ENCODE peak calls at places on chromosomes 2 and 18, in eight cellular contexts. N is upper lobe of left lung, R is body of pancreas, S is stomach, P is HCT116, M is IMR-90, D is uterus, L is gastrocnemius medialis. E is an unnamed sample.
A peak's percentile ranks its signal among the peaks of the same experiment; 100 is the strongest.

GRCh38 chr2:236861196-236861875 is 224.4 kb upstream of the COPS8 start:
- DNase-seq in N (no peak), R (no peak), S (peak; percentile 13), P (no peak), M (no peak), D (no peak), L (no peak), E (peak; percentile 37)

GRCh38 chr2:98543214-98543613 is 65.1 kb downstream of the COA5 start:
- DNase-seq in N (no peak), R (no peak), S (no peak), P (no peak), M (no peak), D (no peak), L (no peak), E (no peak)

GRCh38 chr2:216014006-216014405 is 655 bp upstream of the MREG start:
- DNase-seq in N (no peak), R (no peak), S (no peak), P (no peak), M (no peak), D (no peak), L (no peak), E (no peak)

GRCh38 chr18:48589797-48590519 is 51.1 kb downstream of the CTIF start:
- DNase-seq in N (no peak), R (peak; percentile 60), S (peak; percentile 56), P (no peak), M (no peak), D (no peak), L (no peak), E (no peak)

GRCh38 chr2:20664431-20665260 is 2.3 kb upstream of the GDF7 start:
- DNase-seq in N (no peak), R (no peak), S (no peak), P (no peak), M (no peak), D (no peak), L (no peak), E (no peak)

GRCh38 chr2:222677981-222678380 is 6.5 kb downstream of the MOGAT1 start:
- DNase-seq in N (no peak), R (no peak), S (no peak), P (no peak), M (no peak), D (no peak), L (no peak), E (no peak)

GRCh38 chr2:189083088-189083487 is 96.5 kb downstream of the COL5A2 start:
- DNase-seq in N (no peak), R (no peak), S (no peak), P (no peak), M (no peak), D (no peak), L (no peak), E (no peak)

GRCh38 chr2:136375017-136375901 is 257.3 kb upstream of the CXCR4 start:
- DNase-seq in N (no peak), R (no peak), S (no peak), P (no peak), M (no peak), D (no peak), L (no peak), E (no peak)

GRCh38 chr2:162037028-162037795 is 36.8 kb downstream of the DPP4 start:
- DNase-seq in N (no peak), R (no peak), S (no peak), P (no peak), M (no peak), D (no peak), L (no peak), E (no peak)

GRCh38 chr18:23871410-23871809 is 143.1 kb upstream of the TTC39C start:
- DNase-seq in N (no peak), R (peak; percentile 17), S (peak; percentile 36), P (no peak), M (no peak), D (no peak), L (no peak), E (no peak)

GRCh38 chr2:219251656-219252055 is 1.4 kb upstream of the TUBA4B start:
- DNase-seq in N (no peak), R (no peak), S (no peak), P (no peak), M (no peak), D (no peak), L (no peak), E (no peak)

GRCh38 chr2:63792523-63792922 is 49.2 kb upstream of the UGP2 start:
- DNase-seq in N (no peak), R (no peak), S (no peak), P (no peak), M (peak; percentile 94), D (no peak), L (no peak), E (no peak)

GRCh38 chr2:66679422-66679821 is 244.5 kb downstream of the MEIS1 start:
- DNase-seq in N (no peak), R (no peak), S (no peak), P (no peak), M (no peak), D (no peak), L (no peak), E (no peak)

GRCh38 chr2:106864051-106864450 is 21.9 kb downstream of the ST6GAL2 start:
- DNase-seq in N (no peak), R (no peak), S (no peak), P (no peak), M (no peak), D (no peak), L (no peak), E (no peak)

GRCh38 chr2:154825358-154825757 is 126.9 kb downstream of the KCNJ3 start:
- DNase-seq in N (no peak), R (no peak), S (no peak), P (no peak), M (no peak), D (no peak), L (no peak), E (no peak)

GRCh38 chr18:57437782-57438668 is 2.9 kb downstream of the ONECUT2 start:
- DNase-seq in N (peak; percentile 76), R (peak; percentile 77), S (no peak), P (peak; percentile 40), M (peak; percentile 26), D (no peak), L (no peak), E (no peak)

GRCh38 chr2:172836386-172837200 is 100.9 kb downstream of the RAPGEF4 start:
- DNase-seq in N (no peak), R (no peak), S (no peak), P (peak; percentile 56), M (peak; percentile 84), D (peak; percentile 50), L (no peak), E (no peak)

GRCh38 chr2:61995515-61995914 is 90.0 kb downstream of the COMMD1 start:
- DNase-seq in N (no peak), R (no peak), S (no peak), P (no peak), M (no peak), D (no peak), L (no peak), E (no peak)

GRCh38 chr18:58247363-58247834 is 203.4 kb downstream of the NEDD4L start:
- DNase-seq in N (peak; percentile 24), R (peak; percentile 51), S (no peak), P (no peak), M (peak; percentile 11), D (no peak), L (no peak), E (no peak)

DNA sequence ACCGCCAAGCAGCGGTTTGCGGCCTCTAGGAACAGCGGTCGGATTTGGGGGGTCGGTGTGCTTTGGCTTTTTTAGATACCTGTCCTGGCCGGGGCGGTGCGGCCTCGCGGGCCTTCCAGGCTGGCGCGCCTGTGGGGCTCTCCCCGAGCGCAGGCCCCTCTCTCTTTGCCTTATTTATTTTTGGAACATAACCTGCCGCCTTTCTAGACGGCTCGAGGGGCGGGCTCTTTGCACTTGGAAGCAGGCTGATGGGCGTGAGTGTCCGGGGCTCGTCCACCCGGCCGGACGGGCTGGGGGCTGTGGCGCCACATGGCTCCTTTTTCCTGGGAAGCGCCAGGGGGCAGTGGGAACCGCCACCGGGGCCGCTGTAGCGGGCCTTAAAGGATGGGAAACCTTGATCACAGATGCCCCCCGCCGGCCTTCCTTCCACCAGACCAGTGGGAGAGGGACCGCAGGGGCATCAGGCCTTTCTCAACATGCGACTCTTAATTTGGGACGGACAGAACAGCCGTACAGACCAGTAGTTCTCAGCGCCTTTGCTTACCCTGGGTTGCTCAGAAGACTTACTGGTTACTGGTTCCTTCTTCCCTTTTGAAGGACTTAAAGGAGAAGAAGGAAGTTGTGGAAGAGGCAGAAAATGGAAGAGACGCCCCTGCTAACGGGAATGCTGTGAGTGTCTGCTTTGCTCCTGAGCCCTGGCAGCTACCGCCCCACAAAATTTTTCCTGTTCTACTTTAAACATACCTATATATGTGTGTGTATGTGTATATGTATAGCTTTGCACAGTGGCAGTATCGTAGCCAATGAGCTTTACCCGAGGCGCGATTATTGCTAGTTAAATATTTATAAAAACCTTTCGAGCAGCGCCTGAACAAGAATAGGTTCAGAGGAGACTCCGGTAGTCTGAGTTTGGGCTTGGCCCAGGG is 2.7 kb downstream of the PTMA start:
- DNase-seq in N (no peak), R (peak; percentile 41), S (peak; percentile 27), P (no peak), M (no peak), D (peak; percentile 38), L (no peak), E (peak; percentile 81)
- TF ChIP-seq CTCF in N (no peak), R (no peak), S (no peak), P (no peak), M (peak; percentile 25), D (no peak), L (no peak), E (no peak)

DNA sequence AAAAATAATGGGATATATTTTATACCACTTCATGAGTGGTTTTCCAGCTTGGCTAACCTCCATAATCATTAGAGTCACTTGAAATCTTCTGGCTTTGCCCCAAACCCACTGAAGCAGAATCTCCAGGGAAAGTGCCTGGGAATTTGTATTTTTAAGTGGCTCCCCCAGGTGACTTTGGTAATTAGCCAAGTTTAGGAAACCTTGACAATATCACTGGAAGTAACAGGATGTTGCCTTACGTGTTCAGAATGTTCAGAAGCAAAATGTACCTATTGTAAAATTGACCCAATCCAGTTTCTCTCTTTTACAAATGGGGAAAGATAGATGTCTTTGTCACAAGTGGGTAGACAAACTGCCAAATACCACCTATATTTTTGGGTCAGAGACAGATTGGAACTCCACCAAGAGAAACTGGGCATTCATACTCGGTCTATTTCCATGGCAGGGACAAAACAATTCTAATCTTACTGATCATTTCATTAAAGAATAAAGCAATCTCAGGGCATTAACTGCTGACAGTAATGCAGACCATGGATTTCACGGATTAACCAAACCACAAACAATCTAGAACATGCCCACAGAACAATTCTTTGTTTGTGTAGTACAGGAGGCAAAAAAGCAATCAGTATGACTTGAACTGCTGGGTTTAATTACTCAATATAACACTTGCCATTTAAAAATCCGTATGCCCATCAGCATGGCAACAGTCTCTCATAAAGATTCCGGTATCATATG is 255.8 kb downstream of the ERBB4 start:
- DNase-seq in N (no peak), R (no peak), S (no peak), P (no peak), M (no peak), D (no peak), L (no peak), E (no peak)
- H3K4me3 ChIP-seq in N (no peak overlapping the region), R (no peak overlapping the region), S (no peak overlapping the region), P (no peak overlapping the region), M (no peak overlapping the region), D (no peak overlapping the region), L (no peak overlapping the region), E (no peak overlapping the region)

GRCh38 chr2:77834360-77835002 is 312.3 kb upstream of the LRRTM4 start:
- DNase-seq in N (no peak), R (no peak), S (no peak), P (peak; percentile 4), M (no peak), D (no peak), L (no peak), E (no peak)
- TF ChIP-seq POLR2A in N (no peak), R (no peak), S (no peak), P (no peak), M (no peak), D (no peak), L (no peak), E (no peak)

GRCh38 chr2:70042246-70042645 is 45.0 kb upstream of the PCBP1 start:
- DNase-seq in N (no peak), R (no peak), S (no peak), P (no peak), M (no peak), D (no peak), L (no peak), E (no peak)
- TF ChIP-seq CTCF in N (no peak), R (no peak), S (no peak), P (no peak), M (no peak), D (no peak), L (no peak), E (no peak)